ENCODE peak calls at places on chromosome 21, in five cellular contexts. Q is cardiac fibroblast, B is choroid plexus epithelial cell, N is astrocyte of the spinal cord, U is A549. G is an unnamed sample.

GRCh38 chr21:45383615-45384201 is 21.3 kb upstream of the COL18A1 start:
- DNase-seq in Q (no peak), B (no peak), N (no peak), U (no peak), G (no peak)

GRCh38 chr21:17925000-17925610 is 105.9 kb upstream of the C21orf91 start:
- DNase-seq in Q (peak), B (peak), N (peak), U (peak), G (peak)

GRCh38 chr21:15415541-15416261 is 314.1 kb upstream of the USP25 start:
- DNase-seq in Q (peak), B (no peak), N (peak), U (no peak), G (no peak)

GRCh38 chr21:39385299-39386145 is 36.6 kb upstream of the HMGN1 start:
- DNase-seq in Q (peak), B (peak), N (peak), U (peak), G (peak)

GRCh38 chr21:15367061-15367626 is 302.3 kb upstream of the NRIP1 start:
- DNase-seq in Q (no peak), B (no peak), N (peak), U (no peak), G (no peak)

GRCh38 chr21:19781881-19782652 is 1216.1 kb upstream of the NCAM2 start:
- DNase-seq in Q (peak), B (peak), N (no peak), U (no peak), G (no peak)

GRCh38 chr21:41071410-41071809 is 96.5 kb upstream of the BACE2 start:
- DNase-seq in Q (no peak), B (no peak), N (no peak), U (peak), G (no peak)

GRCh38 chr21:15207635-15208370 is 143.0 kb upstream of the NRIP1 start:
- DNase-seq in Q (no peak), B (no peak), N (no peak), U (no peak), G (no peak)

GRCh38 chr21:27806261-27806660 is 839.4 kb upstream of the ADAMTS5 start:
- DNase-seq in Q (no peak), B (no peak), N (no peak), U (no peak), G (no peak)

GRCh38 chr21:44870748-44871495 is 2.6 kb downstream of the PTTG1IP start:
- DNase-seq in Q (no peak), B (no peak), N (peak), U (no peak), G (no peak)

GRCh38 chr21:45004481-45005263 is 64.8 kb downstream of the SLX9 start:
- DNase-seq in Q (no peak), B (no peak), N (no peak), U (no peak), G (no peak)

GRCh38 chr21:15141236-15141970 is 76.6 kb upstream of the NRIP1 start:
- DNase-seq in Q (no peak), B (no peak), N (no peak), U (peak), G (no peak)

GRCh38 chr21:37986000-37986399 is 69.7 kb upstream of the KCNJ6 start:
- DNase-seq in Q (no peak), B (no peak), N (no peak), U (no peak), G (no peak)

GRCh38 chr21:46082638-46083270 is 15.2 kb upstream of the COL6A2 start:
- DNase-seq in Q (no peak), B (no peak), N (no peak), U (no peak), G (no peak)

GRCh38 chr21:15449556-15449955 is 280.2 kb upstream of the USP25 start:
- DNase-seq in Q (no peak), B (no peak), N (no peak), U (no peak), G (no peak)

GRCh38 chr21:45332981-45333582 is 45.4 kb upstream of the POFUT2 start:
- DNase-seq in Q (no peak), B (no peak), N (no peak), U (no peak), G (no peak)

GRCh38 chr21:44846485-44847260 is 26.8 kb downstream of the PTTG1IP start:
- DNase-seq in Q (peak), B (no peak), N (no peak), U (no peak), G (peak)

GRCh38 chr21:45975017-45975595 is 6.5 kb upstream of the COL6A1 start:
- DNase-seq in Q (peak), B (no peak), N (peak), U (no peak), G (no peak)

GRCh38 chr21:18608226-18608625 is 204.6 kb upstream of the TMPRSS15 start:
- DNase-seq in Q (no peak), B (no peak), N (no peak), U (no peak), G (no peak)

GRCh38 chr21:37636152-37636860 is 269.7 kb downstream of the DYRK1A start:
- DNase-seq in Q (peak), B (peak), N (peak), U (peak), G (peak)

GRCh38 chr21:46018615-46019014 is 37.0 kb downstream of the COL6A1 start:
- DNase-seq in Q (no peak), B (no peak), N (no peak), U (no peak), G (no peak)

GRCh38 chr21:15059397-15059796 is 5.4 kb downstream of the NRIP1 start:
- DNase-seq in Q (no peak), B (no peak), N (no peak), U (no peak), G (no peak)

GRCh38 chr21:45336870-45337269 is 49.2 kb upstream of the POFUT2 start:
- DNase-seq in Q (peak), B (peak), N (peak), U (no peak), G (no peak)

GRCh38 chr21:45152265-45152746 is 77.9 kb downstream of the ADARB1 start:
- DNase-seq in Q (no peak), B (peak), N (peak), U (no peak), G (peak)

GRCh38 chr21:16695074-16695473 is 817.8 kb upstream of the CXADR start:
- DNase-seq in Q (no peak), B (no peak), N (no peak), U (no peak), G (no peak)

GRCh38 chr21:15761508-15762100 is 31.8 kb downstream of the USP25 start:
- DNase-seq in Q (no peak), B (no peak), N (no peak), U (no peak), G (no peak)

GRCh38 chr21:45330075-45330781 is 42.5 kb upstream of the POFUT2 start:
- DNase-seq in Q (peak), B (peak), N (peak), U (peak), G (peak)

GRCh38 chr21:45373991-45374816 is 30.8 kb upstream of the COL18A1 start:
- DNase-seq in Q (no peak), B (no peak), N (no peak), U (no peak), G (no peak)

GRCh38 chr21:45991606-45992301 is 10.2 kb downstream of the COL6A1 start:
- DNase-seq in Q (no peak), B (no peak), N (no peak), U (no peak), G (no peak)

GRCh38 chr21:35324372-35325220 is 275.5 kb upstream of the RUNX1 start:
- DNase-seq in Q (peak), B (peak), N (peak), U (no peak), G (peak)

GRCh38 chr21:34833465-34833864 is 164.7 kb downstream of the CLIC6 start:
- DNase-seq in Q (no peak), B (no peak), N (no peak), U (no peak), G (no peak)

GRCh38 chr21:18725653-18726052 is 322.1 kb upstream of the TMPRSS15 start:
- DNase-seq in Q (no peak), B (no peak), N (no peak), U (no peak), G (no peak)

GRCh38 chr21:45110873-45111624 is 36.7 kb downstream of the ADARB1 start:
- DNase-seq in Q (no peak), B (no peak), N (no peak), U (no peak), G (no peak)

GRCh38 chr21:41438425-41439113 is 12.5 kb downstream of the MX1 start:
- DNase-seq in Q (no peak), B (no peak), N (no peak), U (no peak), G (no peak)

GRCh38 chr21:37914211-37914900 is 1.9 kb downstream of the KCNJ6 start:
- DNase-seq in Q (peak), B (peak), N (peak), U (no peak), G (peak)

GRCh38 chr21:45875881-45876280 is 105.7 kb upstream of the COL6A1 start:
- DNase-seq in Q (no peak), B (no peak), N (no peak), U (no peak), G (no peak)

GRCh38 chr21:14358775-14359174 is 24.2 kb downstream of the HSPA13 start:
- DNase-seq in Q (peak), B (peak), N (no peak), U (no peak), G (peak)

GRCh38 chr21:15908187-15908586 is 178.4 kb downstream of the USP25 start:
- DNase-seq in Q (peak), B (peak), N (no peak), U (no peak), G (peak)

GRCh38 chr21:42537106-42537742 is 23.6 kb downstream of the SLC37A1 start:
- DNase-seq in Q (no peak), B (peak), N (no peak), U (peak), G (no peak)
- TF ChIP-seq CTCF in Q (peak), B (peak), N (peak), U (peak), G (peak)

GRCh38 chr21:10273196-10273595 is 248.2 kb upstream of the TPTE start:
- DNase-seq in Q (peak), B (no peak), N (no peak), U (no peak), G (no peak)
- H3K4me3 ChIP-seq in Q (no peak), B (no peak), N (no peak), U (no peak), G (no peak)

GRCh38 chr21:36478941-36479340 is 981 bp downstream of the CLDN14 start:
- DNase-seq in Q (peak), B (no peak), N (no peak), U (peak), G (peak)
- TF ChIP-seq CTCF in Q (peak), B (peak), N (peak), U (peak), G (peak)

GRCh38 chr21:31290765-31291164 is 53.3 kb downstream of the TIAM1 start:
- DNase-seq in Q (no peak), B (no peak), N (no peak), U (no peak), G (no peak)
- H3K4me3 ChIP-seq in Q (no peak), B (no peak), N (no peak), U (no peak), G (no peak)